ENCODE peak calls at places on chromosomes 3 and 15, in five cellular contexts. R is GM12878, K is SK-N-SH, B is IMR-90, C is K562. N is an unnamed sample.

GRCh38 chr3:59245879-59246501 is 196.2 kb upstream of the CFAP20DC start:
- DNase-seq in R (no peak), K (no peak), B (peak; percentile 91), C (no peak), N (no peak)

GRCh38 chr15:94205366-94205765 is 26.0 kb upstream of the MCTP2 start:
- DNase-seq in R (no peak), K (no peak), B (peak; percentile 18), C (no peak), N (no peak)

GRCh38 chr15:36590838-36591237 is 11.4 kb downstream of the CDIN1 start:
- DNase-seq in R (no peak), K (no peak), B (peak; percentile 96), C (no peak), N (no peak)

GRCh38 chr3:116512931-116513330 is 67.6 kb upstream of the LSAMP start:
- DNase-seq in R (no peak), K (no peak), B (no peak), C (no peak), N (no peak)

GRCh38 chr3:130468311-130468710 is 48.7 kb upstream of the COL6A6 start:
- DNase-seq in R (no peak), K (no peak), B (no peak), C (no peak), N (no peak)

GRCh38 chr15:74428442-74428787 is 5.3 kb downstream of the SEMA7A start:
- DNase-seq in R (no peak), K (no peak), B (no peak), C (no peak), N (no peak)

GRCh38 chr3:46378426-46378942 is 7.7 kb downstream of the CCR5 start:
- DNase-seq in R (no peak), K (peak; percentile 52), B (peak; percentile 40), C (peak; percentile 72), N (peak; percentile 27)

GRCh38 chr3:124558898-124559649 is 171.2 kb upstream of the UMPS start:
- DNase-seq in R (no peak), K (peak; percentile 60), B (peak; percentile 96), C (no peak), N (no peak)

GRCh38 chr15:84823580-84823878 is 6.4 kb downstream of the ALPK3 start:
- DNase-seq in R (no peak), K (no peak), B (no peak), C (no peak), N (no peak)

GRCh38 chr15:83435782-83436181 is 11.4 kb upstream of the SH3GL3 start:
- DNase-seq in R (no peak), K (no peak), B (no peak), C (no peak), N (no peak)

GRCh38 chr3:148532774-148533173 is 164.9 kb upstream of the AGTR1 start:
- DNase-seq in R (no peak), K (no peak), B (no peak), C (no peak), N (no peak)

GRCh38 chr15:81779181-81779580 is 266.6 kb downstream of the MEX3B start:
- DNase-seq in R (no peak), K (no peak), B (no peak), C (no peak), N (no peak)

GRCh38 chr15:66882251-66883020 is 180.4 kb downstream of the SMAD6 start:
- DNase-seq in R (no peak), K (no peak), B (peak; percentile 72), C (no peak), N (no peak)

GRCh38 chr3:66195347-66195783 is 25.4 kb upstream of the SLC25A26 start:
- DNase-seq in R (no peak), K (peak; percentile 87), B (peak; percentile 68), C (peak; percentile 9), N (no peak)

GRCh38 chr3:186099178-186099577 is 9.7 kb downstream of the ETV5 start:
- DNase-seq in R (no peak), K (peak; percentile 63), B (peak; percentile 82), C (no peak), N (no peak)

GRCh38 chr15:35305031-35305555 is 220.0 kb upstream of the NANOGP8 start:
- DNase-seq in R (no peak), K (no peak), B (no peak), C (no peak), N (no peak)

GRCh38 chr3:43144811-43145490 is 39.1 kb upstream of the POMGNT2 start:
- DNase-seq in R (no peak), K (no peak), B (peak; percentile 59), C (peak; percentile 27), N (no peak)

GRCh38 chr3:58293516-58293915 is 12.5 kb upstream of the RPP14 start:
- DNase-seq in R (no peak), K (no peak), B (no peak), C (no peak), N (no peak)

GRCh38 chr15:91866971-91867372 is 13.5 kb downstream of the SLCO3A1 start:
- DNase-seq in R (no peak), K (no peak), B (no peak), C (no peak), N (no peak)

GRCh38 chr15:41417418-41417811 is 520 bp downstream of the RTF1 start:
- DNase-seq in R (no peak), K (peak; percentile 76), B (peak; percentile 20), C (peak; percentile 64), N (no peak)

GRCh38 chr3:105837143-105837740 is 31.6 kb downstream of the CBLB start:
- DNase-seq in R (peak; percentile 97), K (no peak), B (no peak), C (no peak), N (no peak)

GRCh38 chr15:27017168-27017809 is 46.3 kb downstream of the GABRG3 start:
- DNase-seq in R (peak; percentile 0), K (peak; percentile 87), B (peak; percentile 58), C (peak; percentile 80), N (peak; percentile 73)

GRCh38 chr15:66706225-66706732 is 4.2 kb downstream of the SMAD6 start:
- DNase-seq in R (no peak), K (peak; percentile 74), B (peak; percentile 35), C (peak; percentile 65), N (no peak)

GRCh38 chr3:169400205-169400604 is 263.3 kb downstream of the MECOM start:
- DNase-seq in R (no peak), K (no peak), B (no peak), C (no peak), N (no peak)

GRCh38 chr15:101369676-101370075 is 74.6 kb upstream of the SNRPA1 start:
- DNase-seq in R (no peak), K (no peak), B (no peak), C (no peak), N (no peak)

GRCh38 chr15:99729920-99730319 is 3.3 kb downstream of the LYSMD4 start:
- DNase-seq in R (no peak), K (peak; percentile 52), B (peak; percentile 61), C (no peak), N (no peak)

GRCh38 chr15:90322531-90322930 is 29.6 kb upstream of the ZNF774 start:
- DNase-seq in R (no peak), K (no peak), B (no peak), C (no peak), N (no peak)
- TF ChIP-seq MXI1 in R (no peak), K (no peak), B (no peak), C (no peak), N (no peak)

GRCh38 chr15:40251455-40252140 is 12.7 kb downstream of the PAK6 start:
- DNase-seq in R (no peak), K (no peak), B (no peak), C (no peak), N (no peak)

GRCh38 chr15:40248006-40248783 is 9.3 kb downstream of the PAK6 start:
- DNase-seq in R (no peak), K (peak; percentile 84), B (no peak), C (no peak), N (no peak)

GRCh38 chr15:40250304-40250656 is 11.4 kb downstream of the PAK6 start:
- DNase-seq in R (no peak), K (no peak), B (no peak), C (no peak), N (no peak)

GRCh38 chr15:40250771-40251454 is 12.1 kb downstream of the PAK6 start:
- DNase-seq in R (no peak), K (no peak), B (no peak), C (no peak), N (no peak)

DNA sequence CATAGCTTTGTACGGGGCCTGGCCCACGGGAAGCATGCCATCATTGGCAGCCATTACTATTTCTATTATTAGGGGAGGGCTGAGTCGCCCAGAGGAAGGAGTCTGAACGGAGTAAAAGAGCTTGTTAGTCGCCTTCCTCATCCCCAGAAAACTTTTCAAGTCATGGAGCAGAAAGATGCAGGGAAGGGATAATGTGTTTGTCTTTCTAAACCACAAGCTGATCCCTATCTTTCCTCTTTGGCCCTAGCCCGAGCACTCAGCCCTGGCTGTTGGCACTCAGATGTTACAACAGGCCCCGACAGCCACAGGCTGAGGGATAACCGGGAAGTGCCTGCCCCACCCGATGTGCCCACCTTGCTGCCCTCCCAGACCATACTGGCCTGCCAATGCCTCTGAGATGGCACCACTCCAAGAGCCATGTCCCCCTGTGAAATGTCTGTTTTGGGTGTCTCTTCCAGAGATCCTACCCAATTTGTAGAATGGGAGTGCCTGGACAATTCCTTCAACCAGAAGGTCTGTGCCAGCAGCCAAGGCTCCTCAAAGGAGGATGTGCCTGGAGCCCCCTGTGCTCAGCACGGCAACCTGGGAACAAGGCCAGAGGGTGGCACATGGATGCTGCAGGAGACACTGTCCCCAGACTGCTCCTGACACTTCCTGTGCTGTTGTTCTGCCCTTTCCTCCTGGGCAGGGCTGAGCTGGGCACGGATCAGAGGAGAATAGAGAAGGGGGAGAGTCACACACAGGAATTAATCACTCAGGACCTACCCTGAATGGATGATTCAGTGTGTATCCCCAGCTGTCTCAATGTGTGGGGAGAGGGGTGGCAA is 10.8 kb downstream of the PAK6 start:
- DNase-seq in R (no peak), K (peak; percentile 70), B (peak; percentile 37), C (no peak), N (no peak)
- TF ChIP-seq MXI1 in R (no peak), K (peak; percentile 9), B (no peak), C (no peak), N (no peak)

DNA sequence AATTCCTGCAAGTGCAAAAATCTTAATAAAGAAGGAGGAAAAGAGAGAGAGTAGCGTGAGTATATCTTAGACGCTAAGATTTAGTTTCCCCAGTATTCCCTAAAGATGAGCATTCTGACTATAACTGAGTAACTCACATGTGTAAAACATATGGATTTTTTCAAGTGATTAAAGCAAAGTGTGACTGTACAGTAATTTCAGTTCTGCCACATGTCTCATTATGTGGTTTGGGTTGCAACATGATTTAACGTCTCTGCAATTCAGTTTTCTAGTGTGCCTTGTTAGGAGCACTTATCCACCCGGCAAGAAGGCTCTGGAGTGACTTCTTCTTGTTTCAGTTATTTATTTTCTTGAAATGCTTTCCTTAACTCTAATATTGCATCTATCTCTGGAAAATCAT is 514.1 kb downstream of the ROBO1 start:
- DNase-seq in R (no peak), K (no peak), B (no peak), C (no peak), N (no peak)
- TF ChIP-seq MXI1 in R (no peak), K (no peak), B (no peak), C (no peak), N (no peak)

DNA sequence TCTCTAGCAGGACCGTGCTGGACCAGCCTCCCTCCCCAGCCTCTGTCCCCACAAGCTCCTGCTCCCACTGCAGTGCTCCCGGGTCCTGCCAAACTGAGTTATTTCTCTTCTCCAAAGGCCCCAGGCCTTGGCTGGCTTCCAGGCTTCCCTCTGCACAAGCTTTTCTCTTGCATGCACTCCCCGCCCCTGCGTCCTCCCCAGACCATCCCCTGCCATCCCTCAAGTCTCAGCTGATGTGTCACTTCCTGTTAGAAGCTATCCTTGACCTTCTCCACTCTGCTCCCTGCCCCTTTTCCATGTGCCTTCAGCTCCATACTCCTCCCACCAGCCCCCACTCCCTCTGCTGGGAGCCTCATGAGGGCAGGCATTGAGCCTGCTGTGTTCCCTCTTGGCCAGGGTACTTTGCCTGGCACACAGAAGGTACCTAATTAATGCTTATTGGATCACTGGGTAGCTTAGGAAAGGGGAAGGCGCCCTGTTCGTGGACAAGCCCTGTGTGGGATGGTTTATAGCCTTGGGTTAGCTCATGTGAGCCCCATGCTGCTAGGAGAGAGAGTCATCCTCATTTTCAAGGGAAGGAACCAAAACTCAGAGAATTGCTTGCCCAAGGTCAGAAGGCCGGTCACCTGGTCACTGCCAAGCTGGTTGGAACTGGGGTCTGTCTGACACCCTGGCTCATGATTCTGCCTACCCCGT is 56.4 kb downstream of the FEM1B start:
- DNase-seq in R (no peak), K (no peak), B (peak; percentile 44), C (no peak), N (no peak)
- TF ChIP-seq MXI1 in R (no peak), K (no peak), B (no peak), C (no peak), N (no peak)

N was measured in HepG2.